ENCODE peak calls at places on chromosomes 12 and 14, in six cellular contexts. I, M, X, C, E and L are unnamed samples.

GRCh38 chr12:76259071-76259470 is 89.1 kb downstream of the BBS10 start:
- DNase-seq in M (no peak), C (no peak), E (no peak), X (no peak), I (no peak), L (no peak)

GRCh38 chr14:70567791-70568190 is 32.7 kb downstream of the MED6 start:
- DNase-seq in M (no peak), E (no peak), I (no peak), X (no peak), C (no peak), L (no peak)

GRCh38 chr14:69980457-69981414 is 101.5 kb downstream of the SMOC1 start:
- DNase-seq in E (no peak), C (peak; percentile 38), M (no peak), X (no peak), I (no peak), L (no peak)

GRCh38 chr12:107779077-107779840 is 4.8 kb downstream of the ASCL4 start:
- DNase-seq in M (no peak), I (no peak), C (no peak), E (no peak), X (peak; percentile 27), L (no peak)

GRCh38 chr14:77314043-77314442 is 6.6 kb downstream of the POMT2 start:
- DNase-seq in C (no peak), X (no peak), E (no peak), M (no peak), I (no peak), L (no peak)

GRCh38 chr12:113385282-113385882 is 18.3 kb downstream of the SDS start:
- DNase-seq in X (no peak), I (no peak), C (no peak), M (no peak), E (no peak), L (no peak)

GRCh38 chr12:5094550-5094949 is 50.9 kb downstream of the KCNA5 start:
- DNase-seq in X (no peak), E (no peak), C (no peak), I (no peak), M (no peak), L (no peak)

GRCh38 chr14:92481386-92481785 is 32.2 kb upstream of the RIN3 start:
- DNase-seq in M (no peak), I (no peak), X (no peak), E (no peak), C (no peak), L (no peak)

GRCh38 chr14:78519863-78520262 is 349.7 kb downstream of the NRXN3 start:
- DNase-seq in C (peak; percentile 8), X (no peak), E (no peak), M (no peak), I (no peak), L (no peak)

GRCh38 chr12:57751788-57752667 is at the start of gene CDK4:
- DNase-seq in I (peak; percentile 100), E (peak; percentile 98), X (peak; percentile 100), M (peak; percentile 99), C (peak; percentile 100), L (peak; percentile 99)

GRCh38 chr12:111275308-111275707 is 93.6 kb downstream of the PHETA1 start:
- DNase-seq in X (no peak), I (no peak), C (no peak), M (no peak), E (no peak), L (no peak)

GRCh38 chr12:49489720-49490119 is 49.1 kb upstream of the KCNH3 start:
- DNase-seq in C (no peak), X (no peak), M (no peak), I (no peak), E (no peak), L (no peak)

GRCh38 chr12:92365333-92365732 is 219.7 kb upstream of the BTG1 start:
- DNase-seq in X (no peak), E (no peak), M (no peak), C (no peak), I (no peak), L (no peak)

GRCh38 chr12:131116437-131117117 is 162.9 kb downstream of the ADGRD1 start:
- DNase-seq in E (no peak), M (no peak), X (no peak), I (peak; percentile 70), C (no peak), L (peak; percentile 63)

DNA sequence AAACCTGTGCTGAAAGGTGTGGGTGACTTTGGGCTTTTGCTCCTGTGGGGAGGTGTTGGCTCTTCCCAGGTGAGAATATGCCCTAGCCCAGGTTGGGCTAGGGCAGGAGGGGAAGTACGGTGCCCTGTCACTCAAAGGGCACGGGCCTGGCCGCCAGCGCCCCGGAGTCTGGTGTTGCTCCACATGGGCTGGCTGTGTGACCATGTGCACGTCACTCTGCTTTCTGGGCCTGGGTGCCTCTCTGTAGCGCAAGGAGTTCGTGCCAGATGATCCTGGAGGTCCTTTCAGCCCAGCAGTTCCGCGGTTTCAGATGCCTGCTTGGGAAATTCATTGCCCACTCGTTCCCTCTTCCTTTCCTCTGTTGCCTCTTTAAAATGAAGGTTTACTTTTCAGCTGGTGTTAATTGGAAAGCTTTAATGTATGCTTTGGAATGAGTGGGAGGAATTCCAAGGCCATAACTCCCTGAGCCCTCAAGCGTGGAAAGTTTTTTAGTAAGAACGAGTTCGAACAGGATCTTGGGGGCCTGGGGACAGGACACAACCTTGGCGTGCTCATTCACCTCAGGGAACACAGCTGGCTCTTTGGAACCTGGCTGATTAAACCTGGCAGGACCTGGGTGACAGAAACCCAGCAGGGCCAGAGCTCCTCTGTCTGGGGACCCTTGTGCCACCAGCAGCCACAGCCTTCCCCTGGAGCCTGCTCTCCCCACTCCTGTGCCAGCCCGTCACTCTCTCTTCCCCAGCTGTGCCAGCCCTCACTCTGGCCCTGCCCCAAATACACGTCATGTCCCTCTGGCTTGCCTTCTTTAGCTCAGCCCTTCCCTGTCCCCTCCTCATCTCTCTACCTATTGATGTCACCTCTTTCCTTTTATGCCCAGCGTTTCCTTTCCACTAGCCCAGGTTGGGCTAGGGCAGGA is 42.8 kb downstream of the TSPAN9 start:
- DNase-seq in X (no peak), E (no peak), M (peak; percentile 49), I (no peak), C (peak; percentile 73), L (peak; percentile 34)
- TF ChIP-seq POLR2A in X (no peak), E (no peak), M (no peak), I (no peak), C (peak; percentile 28), L (no peak)

DNA sequence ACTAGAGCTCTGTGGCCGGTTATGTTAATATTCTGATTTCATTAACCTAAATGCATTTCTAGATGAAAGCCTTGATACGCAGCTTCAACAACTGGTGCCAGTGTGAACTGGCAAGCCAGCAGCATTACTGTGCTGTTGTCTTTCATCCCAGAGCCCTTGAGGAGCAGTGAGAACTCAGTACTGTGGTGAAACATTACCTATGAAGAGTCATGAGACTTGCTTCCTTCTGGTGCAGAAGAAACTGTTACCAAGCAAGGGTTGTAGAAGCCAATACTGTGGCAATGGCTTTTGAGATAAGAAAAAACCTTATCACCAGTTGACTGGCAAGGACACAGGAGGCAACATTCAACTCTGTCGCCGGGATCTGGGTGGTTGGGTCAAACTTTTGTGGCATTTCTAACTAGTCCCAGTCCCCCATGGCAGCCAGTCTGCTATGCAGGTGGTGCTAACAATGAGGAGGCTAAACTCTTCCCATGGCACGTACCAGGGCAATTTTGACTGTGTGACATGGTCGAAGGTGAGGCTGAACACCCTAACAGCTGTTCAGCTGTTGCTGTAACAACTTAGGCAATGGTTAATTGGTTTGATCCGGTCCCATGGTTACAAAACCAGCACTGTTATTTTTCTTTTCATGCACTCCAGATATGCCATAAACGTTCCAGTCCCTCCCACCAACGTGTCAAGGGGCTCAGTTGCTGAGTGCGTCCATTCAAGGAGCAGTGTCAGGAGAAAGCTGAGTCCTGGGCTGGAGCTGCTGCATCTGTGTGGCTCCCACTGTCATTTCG is 12.6 kb upstream of the LGALS3 start:
- DNase-seq in M (no peak), I (no peak), C (peak; percentile 73), X (no peak), E (peak; percentile 62), L (no peak)
- TF ChIP-seq POLR2A in M (no peak), I (no peak), C (peak; percentile 60), X (peak; percentile 40), E (no peak), L (no peak)

GRCh38 chr12:54301428-54302045 is 722 bp upstream of the NFE2 start:
- DNase-seq in I (peak; percentile 40), X (no peak), C (no peak), E (no peak), M (no peak), L (no peak)

GRCh38 chr12:54300267-54300731 is 516 bp downstream of the NFE2 start:
- DNase-seq in M (no peak), I (no peak), C (no peak), E (no peak), X (no peak), L (no peak)

GRCh38 chr12:54306925-54307731 is 6.3 kb upstream of the NFE2 start:
- DNase-seq in X (no peak), E (peak; percentile 93), I (peak; percentile 86), C (peak; percentile 81), M (peak; percentile 54), L (peak; percentile 91)

GRCh38 chr12:54300732-54301427 is at the start of gene NFE2:
- DNase-seq in I (peak; percentile 84), C (peak; percentile 70), E (peak; percentile 66), X (no peak), M (peak; percentile 24), L (peak; percentile 84)

GRCh38 chr12:54304187-54304810 is 3.5 kb upstream of the NFE2 start:
- DNase-seq in E (peak; percentile 88), X (peak; percentile 81), I (peak; percentile 87), C (peak; percentile 81), M (peak; percentile 49), L (peak; percentile 85)
- TF ChIP-seq POLR2A in E (no peak), X (no peak), I (no peak), C (no peak), M (no peak), L (no peak)

DNA sequence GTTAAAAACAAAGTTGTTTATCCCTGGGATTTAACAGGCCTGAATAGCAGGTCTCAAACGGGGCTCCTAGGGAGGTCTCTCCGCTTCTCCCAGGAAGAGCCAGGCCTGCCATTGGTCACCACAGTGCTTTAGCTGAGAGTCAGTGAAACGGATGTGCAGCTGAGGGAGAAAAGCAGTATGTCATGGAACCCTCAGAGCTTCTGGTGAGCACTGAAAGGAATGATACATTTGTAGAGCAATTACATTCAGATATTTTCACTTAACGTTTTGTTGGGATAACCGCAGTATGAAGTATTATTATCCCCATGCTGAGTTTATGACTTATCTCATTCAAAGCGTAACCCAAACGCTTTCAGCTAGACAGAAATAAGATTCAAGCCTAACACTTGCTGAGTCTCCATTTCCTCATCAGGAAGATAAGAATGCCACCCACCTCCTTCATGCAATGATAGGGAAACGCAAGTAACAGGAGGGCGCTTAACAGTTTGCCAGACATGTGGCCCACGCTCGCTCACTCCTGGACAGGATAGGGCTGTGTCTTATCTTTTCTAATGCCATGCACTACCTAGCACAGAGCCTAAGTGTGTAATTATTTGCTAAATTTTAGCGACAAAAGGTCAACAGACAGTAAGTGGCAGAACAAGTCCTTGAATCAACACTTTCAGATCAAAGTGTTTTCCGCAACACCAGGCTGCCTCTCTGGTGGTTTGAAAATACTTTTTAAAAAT is 28.2 kb downstream of the DAD1 start:
- DNase-seq in E (peak; percentile 85), X (peak; percentile 12), M (no peak), I (no peak), C (peak; percentile 76), L (no peak)
- TF ChIP-seq POLR2A in E (no peak), X (no peak), M (no peak), I (no peak), C (no peak), L (no peak)

GRCh38 chr12:20883288-20883687 is 72.8 kb downstream of the SLCO1B3 start:
- DNase-seq in E (peak; percentile 65), X (no peak), C (peak; percentile 46), I (no peak), M (no peak), L (no peak)

GRCh38 chr12:20885116-20885515 is 74.6 kb downstream of the SLCO1B3 start:
- DNase-seq in M (no peak), X (no peak), I (no peak), C (no peak), E (no peak), L (no peak)

GRCh38 chr12:20885552-20885951 is 75.0 kb downstream of the SLCO1B3 start:
- DNase-seq in M (no peak), C (no peak), X (no peak), E (no peak), I (no peak), L (no peak)
- TF ChIP-seq POLR2A in M (no peak), C (no peak), X (no peak), E (no peak), I (no peak), L (no peak)